ENCODE peak calls at places on chromosomes 7 and 10, in six cellular contexts. G is AG04450; B is CD8-positive, alpha-beta memory T cell; O is fibroblast of lung; Q is CD8-positive, alpha-beta T cell; J is left ventricle myocardium inferior. E is an unnamed sample.
A peak's percentile ranks its signal among the peaks of the same experiment; 100 is the strongest.

GRCh38 chr10:78602201-78602917 is 466.4 kb upstream of the ZMIZ1 start:
- DNase-seq in G (no peak), B (no peak), O (peak; percentile 29), Q (no peak), J (no peak), E (no peak)

GRCh38 chr7:135956393-135956792 is 20.8 kb downstream of the MTPN start:
- DNase-seq in G (no peak), B (no peak), O (no peak), Q (no peak), J (no peak), E (no peak)

GRCh38 chr10:130215076-130215917 is 79.1 kb downstream of the GLRX3 start:
- DNase-seq in G (no peak), B (no peak), O (no peak), Q (no peak), J (no peak), E (no peak)

GRCh38 chr7:38309555-38309954 is 36.1 kb upstream of the TARP start:
- DNase-seq in G (no peak), B (no peak), O (no peak), Q (no peak), J (no peak), E (no peak)

GRCh38 chr7:93938293-93938692 is 16.8 kb downstream of the GNG11 start:
- DNase-seq in G (no peak), B (no peak), O (no peak), Q (no peak), J (no peak), E (no peak)

GRCh38 chr7:37524807-37525206 is 76.1 kb upstream of the ELMO1 start:
- DNase-seq in G (no peak), B (no peak), O (no peak), Q (no peak), J (no peak), E (no peak)

GRCh38 chr10:44033008-44033407 is 351.9 kb downstream of the CXCL12 start:
- DNase-seq in G (no peak), B (no peak), O (peak; percentile 92), Q (no peak), J (no peak), E (no peak)

GRCh38 chr7:135620980-135621850 is 41.1 kb upstream of the STMP1 start:
- DNase-seq in G (peak; percentile 75), B (no peak), O (peak; percentile 89), Q (no peak), J (no peak), E (peak; percentile 48)

GRCh38 chr10:76150139-76150885 is 718.9 kb downstream of the LRMDA start:
- DNase-seq in G (no peak), B (no peak), O (peak; percentile 90), Q (no peak), J (no peak), E (peak; percentile 23)

GRCh38 chr10:89332092-89332633 is 4.4 kb downstream of the IFIT3 start:
- DNase-seq in G (no peak), B (no peak), O (peak; percentile 60), Q (no peak), J (no peak), E (no peak)

GRCh38 chr10:34768261-34768971 is 46.7 kb downstream of the PARD3 start:
- DNase-seq in G (no peak), B (no peak), O (peak; percentile 66), Q (no peak), J (peak; percentile 83), E (no peak)

GRCh38 chr10:99913831-99914235 is 95.9 kb downstream of the DNMBP start:
- DNase-seq in G (no peak), B (no peak), O (peak; percentile 32), Q (no peak), J (no peak), E (peak; percentile 84)

GRCh38 chr10:106682175-106682574 is 482.3 kb downstream of the SORCS1 start:
- DNase-seq in G (no peak), B (no peak), O (no peak), Q (no peak), J (no peak), E (no peak)

GRCh38 chr10:75402486-75403143 is 1.1 kb upstream of the ZNF503 start:
- DNase-seq in G (no peak), B (no peak), O (no peak), Q (no peak), J (peak; percentile 35), E (peak; percentile 76)

GRCh38 chr7:158734861-158735260 is 30.3 kb upstream of the NCAPG2 start:
- DNase-seq in G (no peak), B (no peak), O (peak; percentile 79), Q (no peak), J (no peak), E (no peak)

GRCh38 chr7:101947899-101948298 is 130.5 kb downstream of the CUX1 start:
- DNase-seq in G (no peak), B (no peak), O (peak; percentile 67), Q (no peak), J (peak; percentile 82), E (no peak)

DNA sequence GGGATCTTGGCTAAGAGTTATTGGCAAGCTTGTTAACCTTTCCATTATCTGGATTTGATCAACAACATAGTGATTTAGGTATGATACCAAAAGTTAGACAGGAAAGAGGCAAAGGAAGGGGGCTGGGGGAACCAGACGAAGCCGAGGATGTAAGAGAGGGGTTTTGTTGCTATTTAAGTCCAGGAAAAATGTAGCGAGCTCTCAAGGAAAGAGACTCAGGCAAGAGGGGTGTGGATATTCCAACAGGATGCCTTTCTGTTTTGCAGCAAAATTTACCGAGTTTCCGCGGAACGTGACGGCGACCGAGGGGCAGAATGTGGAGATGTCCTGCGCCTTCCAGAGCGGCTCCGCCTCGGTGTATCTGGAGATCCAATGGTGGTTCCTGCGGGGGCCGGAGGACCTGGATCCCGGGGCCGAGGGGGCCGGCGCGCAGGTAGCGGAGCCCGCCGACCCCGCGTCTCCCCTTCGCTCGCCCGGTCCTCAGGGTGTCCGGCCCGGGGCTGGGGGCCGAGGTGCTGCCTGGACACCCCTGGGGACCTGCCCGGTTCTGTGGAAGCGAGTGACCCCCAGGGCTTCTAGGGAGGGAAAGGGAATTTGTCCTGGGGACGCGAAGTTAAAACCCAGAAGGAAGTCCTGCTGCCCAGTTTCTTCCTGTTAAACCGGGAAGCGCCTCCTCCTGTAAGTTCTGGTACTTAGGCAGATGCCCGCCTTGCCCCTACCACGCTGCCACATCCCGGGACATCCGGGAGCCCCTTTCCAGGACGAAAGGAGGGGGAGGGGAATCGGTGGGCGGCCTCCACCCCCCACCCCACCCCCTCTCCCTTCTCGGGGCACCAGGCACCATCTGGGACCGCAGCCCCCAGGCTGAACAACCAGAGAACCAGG is 2.4 kb downstream of the VSTM2A start:
- DNase-seq in G (no peak), B (no peak), O (no peak), Q (no peak), J (no peak), E (peak; percentile 74)
- H3K27me3 ChIP-seq in G (peaks cover 23% of the 10 kb centered on the region), B (peaks cover 6% of the 10 kb centered on the region), O (peaks cover 20% of the 10 kb centered on the region), Q (peaks cover 10% of the 10 kb centered on the region), J (peaks cover 98% of the 10 kb centered on the region), E (peaks cover 50% of the 10 kb centered on the region)

GRCh38 chr10:117471344-117471874 is 71.1 kb upstream of the EMX2 start:
- DNase-seq in G (no peak), B (no peak), O (no peak), Q (no peak), J (no peak), E (no peak)
- H3K27me3 ChIP-seq in G (no peaks in the 10 kb centered on the region), B (no peaks in the 10 kb centered on the region), O (no peaks in the 10 kb centered on the region), Q (no peaks in the 10 kb centered on the region), J (peaks cover 84% of the 10 kb centered on the region), E (no peaks in the 10 kb centered on the region)

DNA sequence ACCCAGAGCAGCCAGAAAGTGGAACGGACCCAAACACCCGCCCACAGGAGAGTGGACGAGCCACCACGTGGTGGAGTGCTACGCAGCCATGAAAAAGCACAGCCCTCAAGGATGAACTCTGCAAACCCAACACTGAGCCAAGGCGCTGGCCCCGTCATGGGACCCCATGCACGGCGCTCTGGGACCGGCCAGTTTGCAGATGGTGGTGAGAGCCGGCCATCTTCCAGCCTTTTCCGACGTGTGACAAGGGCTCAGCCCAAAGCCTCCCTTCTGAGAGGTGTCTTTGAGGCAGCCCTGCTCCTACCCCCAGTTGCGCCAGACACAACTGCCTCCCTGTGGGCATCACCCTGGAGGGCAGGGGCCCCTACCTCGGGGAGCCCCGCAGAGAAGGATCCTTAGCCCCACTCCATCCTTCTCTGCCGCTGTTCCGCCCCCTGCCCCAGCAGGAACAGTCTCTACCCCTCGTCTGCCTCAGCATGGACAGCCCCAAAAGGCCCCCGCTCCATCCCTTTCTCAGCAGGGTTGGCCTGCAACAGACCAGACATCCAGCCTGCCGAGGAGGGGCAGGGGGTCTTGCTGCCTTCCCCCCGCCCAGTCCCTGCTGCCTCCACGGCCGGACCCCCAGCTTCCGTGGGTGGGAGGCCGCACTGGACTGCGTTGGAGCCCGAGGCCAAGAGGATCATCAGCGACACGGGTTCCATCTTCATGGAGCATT is 75.7 kb downstream of the MICALL2 start:
- DNase-seq in G (no peak), B (no peak), O (no peak), Q (no peak), J (no peak), E (peak; percentile 62)
- H3K27me3 ChIP-seq in G (peaks cover 24% of the 10 kb centered on the region), B (peaks cover 5% of the 10 kb centered on the region), O (peaks cover 9% of the 10 kb centered on the region), Q (no peaks in the 10 kb centered on the region), J (peaks cover 97% of the 10 kb centered on the region), E (no peaks in the 10 kb centered on the region)

DNA sequence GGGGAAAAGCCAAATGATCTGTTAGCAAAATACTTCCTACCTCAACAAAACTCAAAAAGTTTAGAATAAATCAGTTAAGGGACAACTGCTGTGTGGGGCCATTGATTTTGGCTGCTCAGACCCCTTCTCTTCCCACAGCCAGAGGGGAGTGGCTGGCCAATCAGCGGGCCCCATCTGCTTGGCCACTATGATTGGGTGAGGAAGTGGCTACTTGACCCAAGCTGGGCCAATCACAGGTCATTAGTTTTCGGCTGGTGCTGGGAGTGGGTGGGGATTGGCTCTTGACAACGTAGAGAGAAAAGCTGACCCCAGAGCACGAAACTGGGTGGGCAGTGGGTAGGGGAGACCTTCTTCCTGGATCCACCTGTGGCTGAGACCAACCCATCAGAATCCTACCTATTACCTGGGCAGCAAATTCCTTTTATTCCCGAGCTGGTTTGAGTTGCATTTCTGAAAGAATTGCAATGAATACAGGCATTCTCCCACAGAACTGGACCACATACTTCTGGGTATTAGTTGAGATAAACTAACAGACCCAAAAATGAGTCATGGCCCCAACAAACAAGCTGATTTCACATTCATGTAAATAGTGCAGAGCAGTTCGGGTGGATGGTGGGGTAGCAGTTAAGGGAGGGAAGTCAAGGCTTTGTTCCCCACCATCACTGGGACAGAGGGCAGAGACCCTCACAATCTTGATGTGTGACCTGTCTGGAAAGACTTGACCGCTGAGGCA is 35.6 kb upstream of the HMX3 start:
- DNase-seq in G (no peak), B (no peak), O (no peak), Q (no peak), J (no peak), E (peak; percentile 56)
- H3K27me3 ChIP-seq in G (no peaks in the 10 kb centered on the region), B (no peaks in the 10 kb centered on the region), O (no peaks in the 10 kb centered on the region), Q (no peaks in the 10 kb centered on the region), J (peaks cover 57% of the 10 kb centered on the region), E (no peaks in the 10 kb centered on the region)

DNA sequence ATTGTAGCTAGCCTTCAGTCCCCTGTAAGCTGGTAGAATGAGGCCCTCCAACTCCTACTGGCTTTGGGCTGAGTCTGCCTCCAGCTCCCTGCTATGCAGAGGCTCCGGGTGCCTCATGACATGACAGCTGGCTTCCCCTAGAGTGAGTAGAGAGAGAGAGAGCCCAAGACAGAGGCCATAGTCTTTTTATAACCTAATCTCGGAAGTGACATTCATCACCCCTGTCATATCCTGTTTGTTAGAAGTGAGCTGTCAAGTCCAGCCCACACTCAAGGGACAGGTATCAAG is 53.9 kb upstream of the CTBP2 start:
- DNase-seq in G (no peak), B (no peak), O (no peak), Q (no peak), J (no peak), E (no peak)
- H3K27me3 ChIP-seq in G (no peaks in the 10 kb centered on the region), B (no peaks in the 10 kb centered on the region), O (no peaks in the 10 kb centered on the region), Q (no peaks in the 10 kb centered on the region), J (no peaks in the 10 kb centered on the region), E (no peaks in the 10 kb centered on the region)

E was measured in H7.